ENCODE peak calls at places on chromosomes 2 and 18, in nine cellular contexts. A, Q, Y, B, H, T, N, L and P are unnamed samples.

GRCh38 chr2:128563348-128563687 is 244.7 kb upstream of the HS6ST1 start:
- DNase-seq in A (no peak), Q (no peak), Y (no peak), B (no peak), H (no peak), T (peak; percentile 41), N (no peak), L (peak; percentile 75), P (peak; percentile 27)

GRCh38 chr2:241637233-241638062 is at the start of gene ATG4B:
- DNase-seq in A (peak; percentile 83), Q (peak; percentile 74), Y (peak; percentile 91), B (peak; percentile 94), H (peak; percentile 84), T (peak; percentile 86), N (peak; percentile 70), L (peak; percentile 92), P (peak; percentile 87)

GRCh38 chr2:152477347-152478092 is 142.5 kb downstream of the FMNL2 start:
- DNase-seq in A (no peak), Q (no peak), Y (no peak), B (no peak), H (no peak), T (no peak), N (no peak), L (no peak), P (no peak)

GRCh38 chr18:34120294-34120693 is 104.4 kb downstream of the NOL4 start:
- DNase-seq in A (no peak), Q (no peak), Y (no peak), B (no peak), H (no peak), T (no peak), N (no peak), L (no peak), P (no peak)

GRCh38 chr18:478679-479078 is 21.8 kb downstream of the COLEC12 start:
- DNase-seq in A (no peak), Q (no peak), Y (no peak), B (no peak), H (no peak), T (no peak), N (no peak), L (no peak), P (no peak)

GRCh38 chr2:144659731-144660275 is 139.9 kb upstream of the ZEB2 start:
- DNase-seq in A (no peak), Q (peak; percentile 73), Y (peak; percentile 72), B (peak; percentile 65), H (peak; percentile 84), T (peak; percentile 20), N (no peak), L (no peak), P (peak; percentile 32)

GRCh38 chr2:235230809-235231601 is 262.8 kb upstream of the AGAP1 start:
- DNase-seq in A (no peak), Q (no peak), Y (no peak), B (no peak), H (no peak), T (no peak), N (no peak), L (no peak), P (no peak)

GRCh38 chr2:84631047-84631446 is 114.7 kb downstream of the DNAH6 start:
- DNase-seq in A (no peak), Q (no peak), Y (no peak), B (no peak), H (no peak), T (no peak), N (peak; percentile 52), L (no peak), P (peak; percentile 68)

GRCh38 chr2:3520591-3520990 is 1.3 kb upstream of the ADI1 start:
- DNase-seq in A (no peak), Q (no peak), Y (no peak), B (no peak), H (no peak), T (no peak), N (no peak), L (no peak), P (no peak)

GRCh38 chr2:3518496-3519254 is 656 bp downstream of the ADI1 start:
- DNase-seq in A (peak; percentile 98), Q (peak; percentile 99), Y (peak; percentile 99), B (peak; percentile 99), H (peak; percentile 100), T (peak; percentile 99), N (peak; percentile 100), L (peak; percentile 99), P (peak; percentile 96)

GRCh38 chr2:3517948-3518495 is 1.3 kb downstream of the ADI1 start:
- DNase-seq in A (no peak), Q (no peak), Y (no peak), B (no peak), H (no peak), T (no peak), N (no peak), L (no peak), P (no peak)

GRCh38 chr2:3519255-3520190 is at the start of gene ADI1:
- DNase-seq in A (peak; percentile 62), Q (peak; percentile 77), Y (peak; percentile 80), B (peak; percentile 95), H (peak; percentile 84), T (peak; percentile 88), N (peak; percentile 86), L (peak; percentile 94), P (peak; percentile 82)

DNA sequence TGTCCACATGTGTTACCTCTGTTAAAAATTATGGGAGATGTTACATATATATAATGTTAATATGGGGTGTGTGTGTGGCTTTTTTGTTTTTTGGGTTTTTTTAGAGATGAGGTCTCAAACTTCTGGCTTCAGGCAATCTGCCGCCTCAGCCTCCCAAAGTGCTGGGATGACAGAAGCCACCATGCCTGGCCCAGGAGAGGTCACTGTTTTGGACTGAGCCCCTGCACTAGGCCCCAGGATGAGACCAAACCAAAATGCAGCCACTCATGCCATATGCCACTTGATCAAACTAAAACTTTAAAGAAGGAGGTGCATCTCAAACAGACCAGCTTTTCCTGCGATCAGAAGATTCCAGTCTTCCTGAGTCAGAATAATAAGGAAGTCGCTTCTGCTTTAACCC is 2.5 kb downstream of the ADI1 start:
- DNase-seq in A (no peak), Q (no peak), Y (no peak), B (no peak), H (no peak), T (no peak), N (no peak), L (no peak), P (no peak)
- H3K9me3 ChIP-seq in A (peaks cover 29% of the 10 kb centered on the region), Q (no peaks in the 10 kb centered on the region), Y (no peaks in the 10 kb centered on the region), B (no peaks in the 10 kb centered on the region), H (no peaks in the 10 kb centered on the region), T (no peaks in the 10 kb centered on the region), N (no peaks in the 10 kb centered on the region), L (peaks cover 7% of the 10 kb centered on the region), P (no peaks in the 10 kb centered on the region)

GRCh38 chr2:238631491-238632180 is 204.9 kb downstream of the ASB1 start:
- DNase-seq in A (no peak), Q (no peak), Y (no peak), B (no peak), H (no peak), T (no peak), N (no peak), L (no peak), P (no peak)
- H3K4me1 ChIP-seq in A (no peaks in the 10 kb centered on the region), Q (no peaks in the 10 kb centered on the region), Y (peaks cover 8% of the 10 kb centered on the region), B (no peaks in the 10 kb centered on the region), H (no peaks in the 10 kb centered on the region), T (no peaks in the 10 kb centered on the region), N (no peaks in the 10 kb centered on the region), L (no peaks in the 10 kb centered on the region), P (no peaks in the 10 kb centered on the region)

GRCh38 chr18:79896746-79897145 is 54.7 kb downstream of the SLC66A2 start:
- DNase-seq in A (no peak), Q (no peak), Y (no peak), B (no peak), H (no peak), T (no peak), N (no peak), L (no peak), P (no peak)

GRCh38 chr18:79899609-79900435 is 51.6 kb downstream of the SLC66A2 start:
- DNase-seq in A (no peak), Q (no peak), Y (no peak), B (no peak), H (peak; percentile 44), T (no peak), N (no peak), L (no peak), P (no peak)

GRCh38 chr18:79900610-79901570 is 50.6 kb downstream of the SLC66A2 start:
- DNase-seq in A (no peak), Q (no peak), Y (no peak), B (peak; percentile 59), H (peak; percentile 43), T (no peak), N (no peak), L (no peak), P (no peak)

GRCh38 chr18:79898952-79899608 is 52.4 kb downstream of the SLC66A2 start:
- DNase-seq in A (no peak), Q (no peak), Y (no peak), B (peak; percentile 57), H (peak; percentile 27), T (no peak), N (no peak), L (no peak), P (no peak)

DNA sequence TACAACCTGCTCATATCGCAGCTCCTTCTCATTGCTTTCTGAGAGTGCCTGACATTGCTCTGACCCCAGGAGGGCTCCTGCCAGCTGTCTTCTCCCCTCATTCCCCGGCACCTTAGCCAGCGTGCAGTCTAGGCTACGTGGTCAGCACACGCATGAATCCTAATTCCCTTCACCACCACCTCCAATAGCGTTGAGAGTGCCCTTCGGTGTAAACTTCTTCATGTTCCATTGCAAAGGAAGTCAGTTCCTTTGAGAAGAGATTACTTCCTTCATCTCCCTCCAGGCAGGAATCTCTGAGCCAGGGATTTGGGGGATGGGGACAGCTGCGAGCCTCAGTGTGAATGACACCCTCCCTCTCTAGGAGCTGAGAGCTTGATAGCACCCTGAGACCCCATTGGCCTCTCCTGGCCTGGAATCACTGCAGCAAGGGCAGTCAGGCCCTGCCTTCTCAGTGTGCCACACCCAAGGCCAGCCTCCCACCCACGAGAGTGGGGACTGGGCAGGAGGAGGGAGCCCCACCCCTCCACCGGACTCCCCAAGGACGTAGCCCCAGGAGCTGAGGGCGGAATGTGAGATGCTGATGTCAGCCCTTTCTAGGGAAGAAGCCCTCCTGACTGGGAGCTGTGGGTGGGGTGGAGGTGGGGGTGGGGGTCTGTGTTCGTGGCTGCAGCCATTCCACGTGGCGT is 53.4 kb downstream of the SLC66A2 start:
- DNase-seq in A (no peak), Q (no peak), Y (no peak), B (peak; percentile 52), H (peak; percentile 39), T (no peak), N (no peak), L (no peak), P (no peak)
- H3K9me3 ChIP-seq in A (peaks cover 56% of the 10 kb centered on the region), Q (peaks cover 3% of the 10 kb centered on the region), Y (peaks cover 33% of the 10 kb centered on the region), B (peaks cover 11% of the 10 kb centered on the region), H (peaks cover 11% of the 10 kb centered on the region), T (no peaks in the 10 kb centered on the region), N (peaks cover 34% of the 10 kb centered on the region), L (peaks cover 46% of the 10 kb centered on the region), P (peaks cover 49% of the 10 kb centered on the region)

GRCh38 chr2:36406296-36406695 is 50.7 kb downstream of the CRIM1 start:
- DNase-seq in A (no peak), Q (no peak), Y (no peak), B (no peak), H (no peak), T (no peak), N (no peak), L (no peak), P (no peak)

GRCh38 chr2:36409971-36410370 is 54.4 kb downstream of the CRIM1 start:
- DNase-seq in A (no peak), Q (no peak), Y (no peak), B (no peak), H (no peak), T (no peak), N (no peak), L (no peak), P (no peak)

GRCh38 chr2:36407403-36407802 is 51.8 kb downstream of the CRIM1 start:
- DNase-seq in A (no peak), Q (no peak), Y (no peak), B (no peak), H (no peak), T (no peak), N (no peak), L (no peak), P (no peak)

GRCh38 chr2:36410681-36411080 is 55.1 kb downstream of the CRIM1 start:
- DNase-seq in A (no peak), Q (no peak), Y (no peak), B (no peak), H (no peak), T (no peak), N (no peak), L (no peak), P (no peak)

GRCh38 chr2:36408198-36408703 is 52.7 kb downstream of the CRIM1 start:
- DNase-seq in A (no peak), Q (no peak), Y (no peak), B (no peak), H (no peak), T (peak; percentile 22), N (no peak), L (peak; percentile 49), P (no peak)
- H3K4me1 ChIP-seq in A (peaks cover 3% of the 10 kb centered on the region), Q (no peaks in the 10 kb centered on the region), Y (peaks cover 28% of the 10 kb centered on the region), B (peaks cover 42% of the 10 kb centered on the region), H (no peaks in the 10 kb centered on the region), T (peaks cover 21% of the 10 kb centered on the region), N (peaks cover 98% of the 10 kb centered on the region), L (peaks cover 37% of the 10 kb centered on the region), P (peaks cover 2% of the 10 kb centered on the region)